ENCODE peak calls at places on chromosomes 16 and 17, in eight cellular contexts. C is stimulated activated CD4-positive, alpha-beta T cell treated with anti-CD3 and anti-CD28 coated beads, Interleukin-15, amount 100 ng/mL, for 24 hours; S is IMR-90; D is right cardiac atrium; X is HAP-1; R is NCI-H2029 treated with DMSO at 0.1 percent for 48 hours; E is NCI-H2081; L is CD4-positive, alpha-beta T cell. A is an unnamed sample.

GRCh38 chr16:80166082-80166481 is 374.7 kb upstream of the DYNLRB2 start:
- DNase-seq in D (no peak), X (no peak), L (no peak), S (no peak), E (no peak), R (no peak), C (no peak), A (no peak)

GRCh38 chr16:30997000-30997886 is 12.2 kb downstream of the HSD3B7 start:
- DNase-seq in C (peak; percentile 87), R (peak; percentile 3), D (peak; percentile 93), S (peak; percentile 41), X (peak; percentile 42), E (peak; percentile 20), L (peak; percentile 75), A (peak; percentile 92)

GRCh38 chr17:74152591-74153455 is 50.7 kb upstream of the RPL38 start:
- DNase-seq in C (no peak), R (no peak), X (no peak), E (no peak), S (no peak), D (no peak), L (no peak), A (no peak)

GRCh38 chr16:67993207-67994036 is 5.9 kb downstream of the DPEP2 start:
- DNase-seq in C (peak; percentile 91), S (peak; percentile 47), D (peak; percentile 96), X (peak; percentile 74), R (no peak), E (peak; percentile 38), L (peak; percentile 73), A (peak; percentile 95)

GRCh38 chr16:69469807-69470561 is 45.6 kb downstream of the CYB5B start:
- DNase-seq in D (no peak), X (no peak), R (no peak), E (no peak), S (no peak), C (peak; percentile 49), L (no peak), A (no peak)

GRCh38 chr16:57147381-57148191 is 38.3 kb downstream of the PSME3IP1 start:
- DNase-seq in S (peak; percentile 46), D (peak; percentile 68), R (no peak), X (no peak), L (no peak), E (peak; percentile 12), C (no peak), A (no peak)

GRCh38 chr16:68446941-68447675 is 1.2 kb downstream of the SMPD3 start:
- DNase-seq in X (no peak), E (no peak), S (no peak), L (no peak), C (no peak), R (no peak), D (peak; percentile 48), A (no peak)

GRCh38 chr17:35051183-35051578 is 12.3 kb downstream of the RFFL start:
- DNase-seq in C (no peak), D (no peak), R (peak; percentile 11), L (peak; percentile 28), X (no peak), S (no peak), E (no peak), A (no peak)

GRCh38 chr17:30221346-30221745 is 14.2 kb downstream of the SLC6A4 start:
- DNase-seq in C (no peak), L (no peak), R (no peak), S (no peak), E (no peak), D (no peak), X (no peak), A (no peak)

GRCh38 chr16:81521141-81521626 is 76.6 kb downstream of the CMIP start:
- DNase-seq in X (no peak), S (no peak), D (no peak), C (peak; percentile 64), E (no peak), R (no peak), L (peak; percentile 65), A (no peak)

GRCh38 chr16:67423634-67424575 is 7.0 kb upstream of the HSD11B2 start:
- DNase-seq in R (no peak), C (no peak), X (no peak), E (no peak), L (no peak), D (no peak), S (no peak), A (no peak)

GRCh38 chr17:80290199-80290598 is 29.5 kb downstream of the RNF213 start:
- DNase-seq in R (no peak), E (no peak), D (no peak), X (no peak), S (no peak), L (no peak), C (no peak), A (no peak)

GRCh38 chr16:89383095-89384003 is 107.0 kb downstream of the ANKRD11 start:
- DNase-seq in C (peak; percentile 34), E (no peak), S (peak; percentile 47), L (no peak), D (peak; percentile 80), X (peak; percentile 11), R (peak; percentile 12), A (no peak)

GRCh38 chr17:59454633-59455105 is 110.7 kb upstream of the DHX40 start:
- DNase-seq in C (no peak), D (no peak), S (no peak), L (no peak), R (no peak), X (no peak), E (no peak), A (no peak)

GRCh38 chr16:82183004-82183397 is 13.0 kb upstream of the MPHOSPH6 start:
- DNase-seq in D (no peak), C (no peak), X (no peak), E (no peak), R (no peak), S (no peak), L (no peak), A (no peak)

GRCh38 chr16:57316390-57317017 is 32.0 kb upstream of the PLLP start:
- DNase-seq in L (no peak), R (no peak), D (no peak), E (no peak), X (no peak), S (peak; percentile 89), C (no peak), A (no peak)

GRCh38 chr16:66296591-66296990 is 69.9 kb upstream of the CDH5 start:
- DNase-seq in E (no peak), R (no peak), L (no peak), D (no peak), S (no peak), C (no peak), X (no peak), A (no peak)

GRCh38 chr16:49664221-49665215 is 191.4 kb downstream of the ZNF423 start:
- DNase-seq in R (no peak), C (no peak), L (no peak), S (no peak), E (no peak), D (peak; percentile 90), X (no peak), A (peak; percentile 85)

GRCh38 chr17:60315650-60316049 is 76.3 kb downstream of the USP32 start:
- DNase-seq in X (no peak), C (no peak), S (no peak), D (no peak), R (no peak), E (no peak), L (no peak), A (no peak)

GRCh38 chr17:51118330-51119195 is 2.1 kb downstream of the SPAG9 start:
- DNase-seq in C (no peak), R (peak; percentile 85), X (no peak), E (peak; percentile 98), L (no peak), D (peak; percentile 43), S (no peak), A (no peak)

GRCh38 chr17:80691784-80692183 is 147.1 kb downstream of the RPTOR start:
- DNase-seq in E (no peak), C (no peak), D (no peak), X (no peak), S (no peak), R (no peak), L (no peak), A (no peak)

GRCh38 chr16:30755955-30756780 is 5.7 kb downstream of the CFAP119 start:
- DNase-seq in L (no peak), D (peak; percentile 46), S (no peak), C (no peak), R (no peak), E (no peak), X (no peak), A (peak; percentile 14)

GRCh38 chr17:79045830-79046500 is 22.0 kb downstream of the C1QTNF1 start:
- DNase-seq in D (peak; percentile 89), X (peak; percentile 70), L (peak; percentile 52), E (peak; percentile 72), C (peak; percentile 75), R (no peak), S (peak; percentile 57), A (peak; percentile 91)

A was measured in Right ventricle myocardium inferior.